ENCODE peak calls at places on chromosomes 2 and 18, in five cellular contexts. One of them, this sample, is unnamed.

GRCh38 chr2:199261221-199261620 is 196.5 kb downstream of the SATB2 start:
- DNase-seq in lower lobe of right lung: no peak
- DNase-seq in heart right ventricle: no peak
- DNase-seq in HL-60: no peak
- DNase-seq in OCI-LY7: no peak
- DNase-seq in this sample: no peak

GRCh38 chr2:98607741-98608117 is 583 bp downstream of the COA5 start:
- DNase-seq in lower lobe of right lung: no peak
- DNase-seq in heart right ventricle: no peak
- DNase-seq in HL-60: no peak
- DNase-seq in OCI-LY7: no peak
- DNase-seq in this sample: no peak

GRCh38 chr2:239780236-239780997 is 244.7 kb downstream of the NDUFA10 start:
- DNase-seq in lower lobe of right lung: no peak
- DNase-seq in heart right ventricle: no peak
- DNase-seq in HL-60: no peak
- DNase-seq in OCI-LY7: no peak
- DNase-seq in this sample: no peak

GRCh38 chr2:68452168-68452890 is 14.8 kb downstream of the FBXO48 start:
- DNase-seq in lower lobe of right lung: no peak
- DNase-seq in heart right ventricle: no peak
- DNase-seq in HL-60: no peak
- DNase-seq in OCI-LY7: no peak
- DNase-seq in this sample: no peak

GRCh38 chr2:218421027-218421426 is 2.1 kb downstream of the VIL1 start:
- DNase-seq in lower lobe of right lung: no peak
- DNase-seq in heart right ventricle: no peak
- DNase-seq in HL-60: no peak
- DNase-seq in OCI-LY7: no peak
- DNase-seq in this sample: no peak

GRCh38 chr2:39703473-39703872 is 37.8 kb downstream of the TMEM178A start:
- DNase-seq in lower lobe of right lung: no peak
- DNase-seq in heart right ventricle: no peak
- DNase-seq in HL-60: no peak
- DNase-seq in OCI-LY7: no peak
- DNase-seq in this sample: no peak

GRCh38 chr2:18966131-18966530 is 376.8 kb upstream of the NT5C1B start:
- DNase-seq in lower lobe of right lung: no peak
- DNase-seq in heart right ventricle: no peak
- DNase-seq in HL-60: no peak
- DNase-seq in OCI-LY7: no peak
- DNase-seq in this sample: no peak

GRCh38 chr18:34971313-34971712 is 69.9 kb upstream of the MAPRE2 start:
- DNase-seq in lower lobe of right lung: no peak
- DNase-seq in heart right ventricle: no peak
- DNase-seq in HL-60: no peak
- DNase-seq in OCI-LY7: no peak
- DNase-seq in this sample: no peak

GRCh38 chr2:61795408-61795807 is 58.5 kb downstream of the FAM161A start:
- DNase-seq in lower lobe of right lung: no peak
- DNase-seq in heart right ventricle: no peak
- DNase-seq in HL-60: no peak
- DNase-seq in OCI-LY7: no peak
- DNase-seq in this sample: no peak

GRCh38 chr18:48300463-48300961 is 108.7 kb downstream of the ZBTB7C start:
- DNase-seq in lower lobe of right lung: peak
- DNase-seq in heart right ventricle: no peak
- DNase-seq in HL-60: peak
- DNase-seq in OCI-LY7: peak
- DNase-seq in this sample: no peak

GRCh38 chr2:168118733-168119518 is 128.5 kb downstream of the STK39 start:
- DNase-seq in lower lobe of right lung: no peak
- DNase-seq in heart right ventricle: peak
- DNase-seq in HL-60: peak
- DNase-seq in OCI-LY7: peak
- DNase-seq in this sample: peak

GRCh38 chr18:36831139-36831538 is 2.2 kb downstream of the KIAA1328 start:
- DNase-seq in lower lobe of right lung: no peak
- DNase-seq in heart right ventricle: no peak
- DNase-seq in HL-60: no peak
- DNase-seq in OCI-LY7: no peak
- DNase-seq in this sample: no peak

GRCh38 chr2:127859712-127860085 is 1.7 kb upstream of the POLR2D start:
- DNase-seq in lower lobe of right lung: peak
- DNase-seq in heart right ventricle: no peak
- DNase-seq in HL-60: peak
- DNase-seq in OCI-LY7: peak
- DNase-seq in this sample: no peak

GRCh38 chr2:201642086-201642578 is 1.2 kb downstream of the TMEM237 start:
- DNase-seq in lower lobe of right lung: no peak
- DNase-seq in heart right ventricle: no peak
- DNase-seq in HL-60: no peak
- DNase-seq in OCI-LY7: peak
- DNase-seq in this sample: no peak

GRCh38 chr18:44343570-44343969 is 337.1 kb upstream of the SETBP1 start:
- DNase-seq in lower lobe of right lung: no peak
- DNase-seq in heart right ventricle: no peak
- DNase-seq in HL-60: no peak
- DNase-seq in OCI-LY7: no peak
- DNase-seq in this sample: no peak
- H3K27ac ChIP-seq in lower lobe of right lung: no peak
- H3K27ac ChIP-seq in heart right ventricle: no peak
- H3K27ac ChIP-seq in HL-60: no peak
- H3K27ac ChIP-seq in OCI-LY7: no peak
- H3K27ac ChIP-seq in this sample: no peak

DNA sequence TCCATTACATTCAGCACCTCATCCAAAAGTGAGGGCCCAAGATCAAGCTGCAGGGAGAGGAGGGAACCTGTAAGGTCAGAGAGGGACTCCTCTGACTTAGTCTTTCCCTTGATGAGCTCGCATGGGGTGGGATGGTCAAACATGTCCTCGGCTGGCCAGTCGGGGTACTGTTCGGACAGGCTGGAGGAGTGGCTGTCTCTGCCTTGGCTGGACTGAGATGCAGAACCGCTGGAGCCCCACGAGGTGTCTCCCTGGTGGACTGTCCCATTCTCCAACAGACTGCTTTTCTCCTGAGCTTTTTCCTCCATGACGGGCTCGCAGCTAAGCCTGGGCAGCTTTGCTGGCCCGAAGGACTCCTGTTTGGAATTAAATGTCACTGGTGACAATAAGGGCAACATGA is 25.6 kb downstream of the CDC42EP3 start:
- DNase-seq in lower lobe of right lung: peak
- DNase-seq in heart right ventricle: no peak
- DNase-seq in HL-60: no peak
- DNase-seq in OCI-LY7: no peak
- DNase-seq in this sample: no peak
- H3K27ac ChIP-seq in lower lobe of right lung: no peak
- H3K27ac ChIP-seq in heart right ventricle: peak
- H3K27ac ChIP-seq in HL-60: no peak
- H3K27ac ChIP-seq in OCI-LY7: no peak
- H3K27ac ChIP-seq in this sample: no peak

GRCh38 chr2:101781326-101781725 is 83.8 kb downstream of the MAP4K4 start:
- DNase-seq in lower lobe of right lung: no peak
- DNase-seq in heart right ventricle: no peak
- DNase-seq in HL-60: peak
- DNase-seq in OCI-LY7: peak
- DNase-seq in this sample: no peak
- H3K27ac ChIP-seq in lower lobe of right lung: no peak
- H3K27ac ChIP-seq in heart right ventricle: no peak
- H3K27ac ChIP-seq in HL-60: peak
- H3K27ac ChIP-seq in OCI-LY7: peak
- H3K27ac ChIP-seq in this sample: peak

DNA sequence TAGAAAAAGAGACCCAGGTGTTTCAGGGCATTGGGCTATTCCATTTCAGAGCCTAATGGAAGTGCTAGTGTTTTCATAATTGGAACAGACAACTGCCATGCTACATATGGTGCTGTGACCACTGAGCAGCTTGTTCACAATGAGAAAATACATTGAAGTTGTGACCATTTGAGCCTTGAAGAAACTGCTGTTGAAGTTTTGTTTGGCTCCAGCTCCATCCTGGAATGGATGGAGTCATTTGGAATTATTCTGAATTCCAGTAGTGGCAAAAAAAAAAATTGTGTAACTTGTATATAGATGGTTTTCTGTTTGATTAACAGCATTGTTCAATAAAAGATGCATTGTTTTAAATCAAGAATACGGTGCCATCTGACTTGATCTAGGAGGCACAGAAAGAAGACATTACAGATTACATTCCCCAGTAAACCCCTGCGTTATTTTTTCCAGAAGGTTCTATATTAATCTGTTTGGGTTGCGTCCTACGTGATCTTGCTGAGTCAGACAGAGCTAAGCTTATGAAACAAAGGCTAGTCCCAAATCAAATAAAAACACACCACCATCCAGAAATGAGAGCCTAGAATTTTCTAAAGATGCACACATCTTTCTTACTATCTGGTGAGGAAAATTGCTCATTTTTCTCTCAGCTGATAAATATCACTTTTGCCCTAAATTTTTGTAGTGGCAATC is 19.2 kb downstream of the FMNL2 start:
- DNase-seq in lower lobe of right lung: no peak
- DNase-seq in heart right ventricle: no peak
- DNase-seq in HL-60: no peak
- DNase-seq in OCI-LY7: no peak
- DNase-seq in this sample: no peak
- H3K27ac ChIP-seq in lower lobe of right lung: no peak
- H3K27ac ChIP-seq in heart right ventricle: peak
- H3K27ac ChIP-seq in HL-60: no peak
- H3K27ac ChIP-seq in OCI-LY7: no peak
- H3K27ac ChIP-seq in this sample: peak

This sample was measured in caudate nucleus.